ENCODE peak calls at places on chromosomes 16 and 17, in five cellular contexts. K is dermis microvascular lymphatic vessel endothelial cell, L is NCI-H1105, V is GM12878, I is NCI-H1092. Y is an unnamed sample.

GRCh38 chr16:2465653-2466415 is 5.3 kb upstream of the NTN3 start:
- DNase-seq in V (no peak), L (no peak), I (no peak), K (no peak), Y (no peak)

GRCh38 chr17:30379303-30380105 is 777 bp downstream of the CPD start:
- DNase-seq in K (no peak), V (no peak), L (no peak), I (no peak), Y (no peak)

GRCh38 chr17:78179372-78179771 is 7.5 kb downstream of the TK1 start:
- DNase-seq in L (no peak), I (no peak), K (no peak), V (no peak), Y (no peak)

GRCh38 chr16:86532526-86532815 is 22.1 kb downstream of the FOXF1 start:
- DNase-seq in L (no peak), I (no peak), K (no peak), V (no peak), Y (no peak)

GRCh38 chr16:24853830-24854229 is 8.1 kb downstream of the SLC5A11 start:
- DNase-seq in I (peak), L (peak), V (no peak), K (no peak), Y (no peak)

GRCh38 chr17:6753006-6753445 is 2.8 kb upstream of the XAF1 start:
- DNase-seq in V (no peak), K (peak), L (no peak), I (no peak), Y (no peak)

GRCh38 chr17:74152591-74153455 is 50.7 kb upstream of the RPL38 start:
- DNase-seq in I (no peak), K (no peak), L (no peak), V (no peak), Y (peak)

GRCh38 chr16:53692146-53692545 is 11.5 kb downstream of the RPGRIP1L start:
- DNase-seq in V (no peak), L (no peak), I (no peak), K (no peak), Y (no peak)

GRCh38 chr17:49640556-49640955 is 37.3 kb downstream of the SPOP start:
- DNase-seq in K (no peak), I (no peak), L (no peak), V (no peak), Y (no peak)

GRCh38 chr16:27096375-27096774 is 29.6 kb downstream of the C16orf82 start:
- DNase-seq in I (no peak), L (no peak), V (no peak), K (no peak), Y (no peak)

GRCh38 chr17:44795928-44796327 is 34.2 kb downstream of the GJC1 start:
- DNase-seq in L (no peak), V (no peak), I (no peak), K (no peak), Y (no peak)

GRCh38 chr16:14401839-14402115 is 228.3 kb downstream of the PARN start:
- DNase-seq in V (no peak), I (no peak), L (no peak), K (no peak), Y (no peak)

GRCh38 chr17:50603340-50603739 is 31.3 kb upstream of the ABCC3 start:
- DNase-seq in V (no peak), I (no peak), L (peak), K (no peak), Y (no peak)

GRCh38 chr17:81400154-81400938 is 5.1 kb downstream of the BAHCC1 start:
- DNase-seq in V (no peak), I (no peak), L (no peak), K (no peak), Y (no peak)

GRCh38 chr17:49515196-49515770 is 20.2 kb downstream of the NGFR start:
- DNase-seq in I (no peak), V (peak), K (peak), L (no peak), Y (peak)

GRCh38 chr17:17536702-17537101 is 40.5 kb upstream of the RASD1 start:
- DNase-seq in K (no peak), V (no peak), L (no peak), I (no peak), Y (no peak)

GRCh38 chr16:46658925-46659324 is 30.1 kb downstream of the VPS35 start:
- DNase-seq in V (peak), I (no peak), L (no peak), K (no peak), Y (no peak)

GRCh38 chr17:30237296-30238002 is 2.0 kb upstream of the SLC6A4 start:
- DNase-seq in I (no peak), L (no peak), K (no peak), V (no peak), Y (no peak)